ENCODE peak calls at places on chromosomes 12 and 14, in seven cellular contexts. B is Panc1; X is foreskin fibroblast; Y is CD4-positive, alpha-beta T cell; N is sigmoid colon; A is psoas muscle; P is HFFc6. G is an unnamed sample.
A peak's percentile ranks its signal among the peaks of the same experiment; 100 is the strongest.

GRCh38 chr12:1799068-1799881 is 21.1 kb upstream of the LRTM2 start:
- DNase-seq in B (no peak), X (no peak), Y (no peak), N (no peak), A (no peak), P (no peak), G (peak; percentile 15)

GRCh38 chr12:110349521-110350151 is 53.9 kb downstream of the ANAPC7 start:
- DNase-seq in B (no peak), X (no peak), Y (peak; percentile 46), N (no peak), A (no peak), P (no peak), G (peak; percentile 60)

GRCh38 chr14:77458249-77458950 is 507 bp downstream of the AHSA1 start:
- DNase-seq in B (no peak), X (no peak), Y (peak; percentile 11), N (no peak), A (no peak), P (peak; percentile 25), G (peak; percentile 33)

GRCh38 chr14:71693373-71693772 is 238.9 kb upstream of the RGS6 start:
- DNase-seq in B (no peak), X (peak; percentile 82), Y (no peak), N (no peak), A (no peak), P (peak; percentile 83), G (no peak)

GRCh38 chr14:20415723-20416622 is 2.7 kb upstream of the TEP1 start:
- DNase-seq in B (no peak), X (no peak), Y (no peak), N (no peak), A (no peak), P (peak; percentile 53), G (peak; percentile 54)

GRCh38 chr14:20631821-20632389 is 9.6 kb downstream of the OR6S1 start:
- DNase-seq in B (no peak), X (peak; percentile 68), Y (no peak), N (peak; percentile 84), A (peak; percentile 77), P (peak; percentile 71), G (no peak)

GRCh38 chr14:91244501-91244901 is at the start of gene GPR68:
- DNase-seq in B (no peak), X (peak; percentile 60), Y (peak; percentile 26), N (peak; percentile 84), A (peak; percentile 53), P (peak; percentile 65), G (no peak)

GRCh38 chr12:20411309-20411708 is 43.0 kb downstream of the PDE3A start:
- DNase-seq in B (no peak), X (no peak), Y (no peak), N (no peak), A (no peak), P (no peak), G (no peak)

GRCh38 chr12:5889381-5890047 is 55.5 kb downstream of the ANO2 start:
- DNase-seq in B (no peak), X (no peak), Y (no peak), N (no peak), A (no peak), P (no peak), G (no peak)

GRCh38 chr14:84458881-84459280 is 1071.1 kb upstream of the FLRT2 start:
- DNase-seq in B (no peak), X (no peak), Y (no peak), N (no peak), A (no peak), P (no peak), G (no peak)

GRCh38 chr14:90624228-90624627 is 192.0 kb downstream of the TTC7B start:
- DNase-seq in B (no peak), X (peak; percentile 50), Y (no peak), N (peak; percentile 74), A (peak; percentile 71), P (peak; percentile 63), G (no peak)

GRCh38 chr12:114406326-114407033 is 536 bp upstream of the TBX5 start:
- DNase-seq in B (no peak), X (no peak), Y (no peak), N (no peak), A (no peak), P (peak; percentile 62), G (peak; percentile 20)

GRCh38 chr12:108468149-108468968 is 46.7 kb upstream of the FICD start:
- DNase-seq in B (no peak), X (peak; percentile 12), Y (no peak), N (no peak), A (no peak), P (peak; percentile 18), G (peak; percentile 66)

GRCh38 chr12:68310370-68310769 is 21.8 kb downstream of the MDM1 start:
- DNase-seq in B (peak; percentile 48), X (peak; percentile 85), Y (no peak), N (no peak), A (no peak), P (peak; percentile 65), G (no peak)

GRCh38 chr14:76760331-76761197 is 704 bp upstream of the VASH1 start:
- DNase-seq in B (no peak), X (no peak), Y (no peak), N (no peak), A (no peak), P (no peak), G (peak; percentile 32)

GRCh38 chr14:68777644-68778043 is 15.2 kb downstream of the ZFP36L1 start:
- DNase-seq in B (no peak), X (no peak), Y (no peak), N (peak; percentile 41), A (no peak), P (no peak), G (no peak)

GRCh38 chr14:38884109-38884508 is 218.9 kb downstream of the SEC23A start:
- DNase-seq in B (no peak), X (no peak), Y (no peak), N (no peak), A (no peak), P (no peak), G (no peak)

DNA sequence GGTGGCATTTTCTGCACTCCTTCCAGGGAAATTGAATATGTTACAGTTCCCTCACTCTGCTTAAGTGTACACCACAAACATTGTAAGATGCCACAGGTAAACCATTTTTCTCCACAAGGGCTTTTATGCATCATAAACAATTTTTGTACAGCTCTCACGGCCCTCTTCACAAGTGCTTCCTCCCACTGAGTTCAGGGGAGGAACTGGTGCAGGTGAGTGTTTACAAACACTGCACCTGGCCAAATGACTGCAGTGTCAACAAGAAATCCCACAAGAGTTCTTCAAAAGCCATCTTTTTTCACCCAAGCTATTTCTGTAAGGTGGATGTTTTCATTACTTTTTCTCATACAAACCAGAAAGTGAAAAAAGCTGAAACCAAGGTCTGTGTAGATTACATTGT is 973.2 kb downstream of the AACS start:
- DNase-seq in B (no peak), X (no peak), Y (no peak), N (no peak), A (no peak), P (no peak), G (no peak)
- TF ChIP-seq CTCF in B (no peak), X (no peak), Y (no peak), N (no peak), A (no peak), P (no peak), G (no peak)

DNA sequence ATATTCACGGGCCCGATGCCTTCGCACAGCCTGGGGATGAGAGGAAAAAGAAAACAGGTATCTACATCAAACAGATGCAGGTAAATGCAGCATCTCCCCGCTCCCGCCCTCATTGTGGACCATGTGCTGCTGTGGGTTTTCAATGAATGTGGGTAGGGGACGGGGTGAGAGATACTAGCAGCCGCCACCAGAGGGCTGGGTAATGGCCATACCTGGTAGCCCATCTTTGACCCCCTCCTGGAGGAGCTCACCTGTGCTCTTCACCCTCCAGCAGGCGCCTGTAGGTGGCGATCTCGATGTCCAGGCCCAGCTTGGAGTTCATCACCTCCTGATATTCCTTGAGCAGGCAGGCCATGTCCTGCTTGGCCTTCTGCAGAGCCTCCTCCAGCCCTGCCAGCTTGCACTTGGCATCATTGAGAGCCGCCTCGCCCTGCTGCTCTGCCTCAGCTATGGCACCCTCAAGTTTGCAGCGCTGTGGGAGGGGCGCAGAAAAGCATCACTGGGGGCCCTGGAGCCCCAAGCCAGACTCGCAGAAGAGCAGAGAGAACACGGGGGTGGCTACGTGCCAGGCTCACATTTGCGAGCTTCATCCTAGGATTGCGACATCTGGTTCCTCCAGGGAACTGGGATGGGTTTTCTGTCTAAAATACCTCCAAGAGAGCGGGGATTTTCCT is 10.2 kb downstream of the KRT82 start:
- DNase-seq in B (no peak), X (peak; percentile 18), Y (no peak), N (peak; percentile 79), A (peak; percentile 55), P (no peak), G (no peak)
- TF ChIP-seq CTCF in B (peak; percentile 74), X (no peak), Y (no peak), N (no peak), A (no peak), P (peak; percentile 70), G (no peak)

GRCh38 chr12:16036073-16036472 is 124.9 kb downstream of the DERA start:
- DNase-seq in B (no peak), X (no peak), Y (no peak), N (no peak), A (no peak), P (no peak), G (no peak)
- TF ChIP-seq CTCF in B (no peak), X (no peak), Y (no peak), N (no peak), A (no peak), P (no peak), G (no peak)

GRCh38 chr12:117044790-117045174 is 54.4 kb downstream of the TESC start:
- DNase-seq in B (no peak), X (no peak), Y (no peak), N (no peak), A (no peak), P (no peak), G (no peak)
- TF ChIP-seq CTCF in B (no peak), X (no peak), Y (no peak), N (no peak), A (no peak), P (no peak), G (no peak)

DNA sequence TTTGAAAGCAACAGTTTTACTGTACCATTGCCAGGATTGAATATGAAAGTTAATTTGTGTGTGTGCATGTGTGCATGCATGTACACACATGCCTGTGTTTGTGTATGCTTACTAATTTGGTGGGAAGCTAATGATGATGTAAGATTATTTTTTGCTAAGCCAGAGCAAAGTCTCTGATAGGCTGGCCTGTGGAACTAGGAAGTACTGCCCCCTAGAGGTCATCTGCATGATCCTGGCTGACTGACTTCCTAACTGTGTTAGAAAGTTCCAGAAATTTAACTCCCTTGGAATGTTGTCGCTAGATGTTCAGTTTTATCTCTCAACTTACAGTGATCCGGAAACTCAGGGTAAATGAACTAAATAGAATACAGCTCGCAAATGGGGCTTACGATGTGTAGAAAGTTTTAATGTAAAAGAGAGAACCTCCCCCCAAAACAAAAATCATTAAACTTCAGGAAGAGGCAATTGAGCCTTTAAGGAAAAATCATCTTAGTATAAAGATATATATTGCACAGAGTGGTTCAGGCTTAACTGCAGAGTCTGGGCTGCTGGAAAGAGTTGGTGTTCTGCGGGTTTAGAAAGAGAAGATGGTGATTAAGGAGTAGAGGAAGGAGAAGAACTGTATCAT is 34.3 kb upstream of the SLC38A1 start:
- DNase-seq in B (peak; percentile 17), X (no peak), Y (peak; percentile 33), N (no peak), A (no peak), P (peak; percentile 21), G (peak; percentile 40)
- TF ChIP-seq CTCF in B (peak; percentile 73), X (peak; percentile 40), Y (peak; percentile 96), N (no peak), A (peak; percentile 52), P (peak; percentile 83), G (peak; percentile 54)

GRCh38 chr12:112950701-112951100 is 12.4 kb downstream of the OAS3 start:
- DNase-seq in B (no peak), X (no peak), Y (no peak), N (no peak), A (no peak), P (no peak), G (no peak)
- TF ChIP-seq CTCF in B (no peak), X (no peak), Y (no peak), N (no peak), A (no peak), P (no peak), G (no peak)

G was measured in GM13976.